ENCODE peak calls at places on chromosome 22, in five cellular contexts. N is stimulated activated CD8-positive, alpha-beta memory T cell treated with anti-CD3 and anti-CD28 coated beads, Interleukin-4, amount 100 ng/mL, for 4 hours; H is fibroblast of mammary gland; X is KBM-7; M is astrocyte. G is an unnamed sample.

GRCh38 chr22:36258750-36259619 is 6.1 kb downstream of the APOL1 start:
- DNase-seq in N (no peak), H (peak), X (peak), M (no peak), G (peak)

GRCh38 chr22:17916226-17916889 is 108.0 kb downstream of the MICAL3 start:
- DNase-seq in N (no peak), H (no peak), X (no peak), M (no peak), G (peak)

GRCh38 chr22:48182896-48183805 is 1420.7 kb downstream of the TBC1D22A start:
- DNase-seq in N (no peak), H (no peak), X (no peak), M (no peak), G (no peak)

GRCh38 chr22:30906411-30906810 is 62.2 kb downstream of the MORC2 start:
- DNase-seq in N (no peak), H (no peak), X (no peak), M (no peak), G (no peak)

GRCh38 chr22:20803696-20804324 is 29.9 kb downstream of the SERPIND1 start:
- DNase-seq in N (no peak), H (peak), X (peak), M (no peak), G (peak)

GRCh38 chr22:24154826-24155225 is 26.5 kb upstream of the SUSD2 start:
- DNase-seq in N (no peak), H (no peak), X (no peak), M (no peak), G (no peak)

GRCh38 chr22:21738081-21738480 is 2.5 kb upstream of the YPEL1 start:
- DNase-seq in N (no peak), H (no peak), X (no peak), M (no peak), G (no peak)

GRCh38 chr22:41565403-41566054 is 4.7 kb downstream of the CSDC2 start:
- DNase-seq in N (no peak), H (peak), X (peak), M (peak), G (peak)

GRCh38 chr22:40838486-40838885 is 18.0 kb downstream of the ST13 start:
- DNase-seq in N (no peak), H (no peak), X (no peak), M (no peak), G (no peak)

GRCh38 chr22:27213766-27214581 is 556.6 kb downstream of the MIAT start:
- DNase-seq in N (no peak), H (peak), X (no peak), M (peak), G (no peak)

GRCh38 chr22:37499789-37500188 is 13.6 kb upstream of the MFNG start:
- DNase-seq in N (no peak), H (no peak), X (no peak), M (no peak), G (no peak)

GRCh38 chr22:35330258-35330861 is 30.7 kb downstream of the TOM1 start:
- DNase-seq in N (peak), H (peak), X (peak), M (peak), G (peak)

GRCh38 chr22:44663256-44663999 is 38.6 kb upstream of the PRR5 start:
- DNase-seq in N (no peak), H (no peak), X (no peak), M (no peak), G (no peak)

GRCh38 chr22:19420321-19420720 is 11.2 kb downstream of the HIRA start:
- DNase-seq in N (no peak), H (no peak), X (no peak), M (no peak), G (no peak)

GRCh38 chr22:43827336-43827735 is 15.2 kb upstream of the EFCAB6 start:
- DNase-seq in N (no peak), H (no peak), X (no peak), M (no peak), G (no peak)

GRCh38 chr22:23075525-23076216 is 5.4 kb downstream of the GNAZ start:
- DNase-seq in N (no peak), H (no peak), X (no peak), M (no peak), G (no peak)

GRCh38 chr22:49278357-49278756 is 549.3 kb downstream of the BRD1 start:
- DNase-seq in N (no peak), H (no peak), X (no peak), M (no peak), G (no peak)

GRCh38 chr22:49976439-49977175 is 16.0 kb downstream of the PIM3 start:
- DNase-seq in N (no peak), H (no peak), X (peak), M (no peak), G (peak)

GRCh38 chr22:42630901-42631602 is 9.3 kb downstream of the ATP5MGL start:
- DNase-seq in N (no peak), H (no peak), X (no peak), M (no peak), G (no peak)

GRCh38 chr22:32469799-32470212 is 4.8 kb upstream of the FBXO7 start:
- DNase-seq in N (no peak), H (peak), X (peak), M (peak), G (peak)

GRCh38 chr22:46563381-46564083 is 26.1 kb upstream of the CELSR1 start:
- DNase-seq in N (peak), H (peak), X (peak), M (no peak), G (peak)